ENCODE peak calls at places on chromosome 16, in seven cellular contexts. M is fibroblast of villous mesenchyme; Q is endothelial cell; E is HCT116; O is NCI-H524; C is CD4-positive, alpha-beta T cell; B is fibroblast of pulmonary artery. V is an unnamed sample.
A peak's percentile ranks its signal among the peaks of the same experiment; 100 is the strongest.

GRCh38 chr16:56211471-56211944 is 20.2 kb downstream of the GNAO1 start:
- DNase-seq in M (peak; percentile 1), Q (no peak), E (no peak), O (no peak), C (no peak), B (no peak), V (no peak)

GRCh38 chr16:22721497-22722100 is 92.4 kb upstream of the HS3ST2 start:
- DNase-seq in M (no peak), Q (no peak), E (no peak), O (no peak), C (no peak), B (no peak), V (no peak)

GRCh38 chr16:88945473-88945872 is 31.5 kb downstream of the CBFA2T3 start:
- DNase-seq in M (no peak), Q (no peak), E (no peak), O (no peak), C (no peak), B (no peak), V (no peak)

GRCh38 chr16:84952335-84953050 is 58.8 kb downstream of the ZDHHC7 start:
- DNase-seq in M (peak; percentile 99), Q (peak; percentile 86), E (peak; percentile 76), O (peak; percentile 91), C (peak; percentile 60), B (peak; percentile 92), V (peak; percentile 74)

GRCh38 chr16:27475561-27475960 is 73.6 kb downstream of the IL21R start:
- DNase-seq in M (peak; percentile 74), Q (no peak), E (no peak), O (no peak), C (no peak), B (peak; percentile 80), V (no peak)

GRCh38 chr16:23836404-23837291 is 865 bp downstream of the PRKCB start:
- DNase-seq in M (no peak), Q (peak; percentile 22), E (no peak), O (no peak), C (peak; percentile 48), B (no peak), V (no peak)

GRCh38 chr16:22933173-22933572 is 119.2 kb downstream of the HS3ST2 start:
- DNase-seq in M (no peak), Q (peak; percentile 44), E (no peak), O (no peak), C (no peak), B (peak; percentile 28), V (no peak)

GRCh38 chr16:28822520-28823290 is at the start of gene ATXN2L:
- DNase-seq in M (peak; percentile 97), Q (peak; percentile 90), E (peak; percentile 93), O (peak; percentile 97), C (peak; percentile 90), B (peak; percentile 98), V (peak; percentile 81)

GRCh38 chr16:53014287-53014686 is 38.4 kb downstream of the CHD9NB start:
- DNase-seq in M (no peak), Q (no peak), E (no peak), O (peak; percentile 10), C (no peak), B (no peak), V (no peak)

GRCh38 chr16:50593410-50594139 is 45.4 kb downstream of the NKD1 start:
- DNase-seq in M (peak; percentile 5), Q (peak; percentile 68), E (no peak), O (peak; percentile 49), C (no peak), B (peak; percentile 31), V (no peak)

V was measured in progenitor cell of endocrine pancreas.